ENCODE peak calls at places on chromosome 1, in ten cellular contexts. I is AG09319, U is neural progenitor cell, E is upper lobe of right lung, L is IMR-90, M is Peyer's patch, J is epithelial cell of esophagus, H is HFF-Myc, Y is astrocyte of the spinal cord, K is H9. G is an unnamed sample.

GRCh38 chr1:33680281-33680840 is 183.5 kb upstream of the HMGB4 start:
- DNase-seq in K (no peak), Y (no peak), M (no peak), J (no peak), I (no peak), L (no peak), H (no peak), E (no peak), U (no peak), G (no peak)

GRCh38 chr1:223770621-223771315 is 58.4 kb downstream of the CAPN2 start:
- DNase-seq in L (no peak), J (no peak), E (no peak), K (peak), U (no peak), M (peak), H (no peak), Y (no peak), I (no peak), G (no peak)

GRCh38 chr1:1616838-1617237 is 1.5 kb downstream of the MIB2 start:
- DNase-seq in L (no peak), E (no peak), K (no peak), H (no peak), Y (no peak), U (no peak), J (no peak), M (no peak), I (no peak), G (no peak)

GRCh38 chr1:25688390-25689119 is 72.0 kb downstream of the MAN1C1 start:
- DNase-seq in E (no peak), U (no peak), K (no peak), J (no peak), I (no peak), Y (no peak), M (no peak), H (no peak), L (peak), G (no peak)

GRCh38 chr1:23645338-23645737 is 46.3 kb upstream of the RPL11 start:
- DNase-seq in K (no peak), E (no peak), Y (no peak), U (no peak), J (no peak), H (no peak), M (no peak), L (no peak), I (no peak), G (no peak)

GRCh38 chr1:47211796-47212269 is 20.2 kb downstream of the TAL1 start:
- DNase-seq in E (no peak), K (no peak), Y (no peak), H (no peak), L (no peak), I (no peak), J (no peak), M (no peak), U (no peak), G (no peak)

GRCh38 chr1:10106241-10106640 is 73.5 kb downstream of the UBE4B start:
- DNase-seq in J (no peak), Y (no peak), L (no peak), I (no peak), U (no peak), M (no peak), H (no peak), K (no peak), E (no peak), G (no peak)

GRCh38 chr1:42944207-42944928 is 14.3 kb downstream of the SLC2A1 start:
- DNase-seq in M (no peak), L (no peak), H (no peak), Y (no peak), J (no peak), U (no peak), K (no peak), E (no peak), I (no peak), G (no peak)

GRCh38 chr1:219757890-219758289 is 145.0 kb upstream of the ZC3H11B start:
- DNase-seq in E (no peak), L (no peak), K (no peak), U (no peak), M (no peak), Y (peak), J (peak), I (no peak), H (peak), G (no peak)

GRCh38 chr1:111513410-111514020 is 10.1 kb upstream of the ADORA3 start:
- DNase-seq in I (no peak), E (no peak), H (no peak), J (no peak), M (no peak), K (no peak), L (no peak), U (no peak), Y (no peak), G (no peak)

GRCh38 chr1:67534627-67535065 is 104.4 kb upstream of the SERBP1 start:
- DNase-seq in K (no peak), H (peak), L (peak), Y (peak), U (no peak), M (no peak), E (no peak), I (no peak), J (peak), G (no peak)

GRCh38 chr1:71526824-71527223 is 446.0 kb upstream of the ZRANB2 start:
- DNase-seq in J (no peak), U (no peak), M (no peak), K (no peak), Y (no peak), H (no peak), L (no peak), I (no peak), E (no peak), G (no peak)

GRCh38 chr1:52140633-52141512 is 1.0 kb upstream of the ZFYVE9 start:
- DNase-seq in K (no peak), Y (peak), I (no peak), M (no peak), L (no peak), U (no peak), E (no peak), H (no peak), J (peak), G (no peak)

GRCh38 chr1:226064816-226065248 is 2.3 kb downstream of the H3-3A start:
- DNase-seq in I (no peak), L (peak), H (no peak), M (no peak), J (peak), U (peak), E (no peak), K (no peak), Y (peak), G (no peak)

GRCh38 chr1:100799954-100800612 is 80.5 kb downstream of the VCAM1 start:
- DNase-seq in J (no peak), L (peak), Y (peak), I (no peak), E (no peak), K (no peak), H (no peak), M (no peak), U (no peak), G (no peak)

GRCh38 chr1:189616893-189617292 is 860.8 kb downstream of the BRINP3 start:
- DNase-seq in E (no peak), Y (peak), M (no peak), L (peak), K (no peak), U (no peak), J (peak), I (no peak), H (no peak), G (no peak)

GRCh38 chr1:84156210-84156621 is 12.1 kb downstream of the PRKACB start:
- DNase-seq in L (peak), M (no peak), H (no peak), K (no peak), Y (peak), E (no peak), I (peak), U (no peak), J (peak), G (no peak)

GRCh38 chr1:114670083-114671010 is 498 bp upstream of the DENND2C start:
- DNase-seq in J (peak), M (peak), I (peak), H (peak), Y (peak), E (peak), U (peak), L (peak), K (peak), G (peak)
- TF ChIP-seq CTCF in J (no peak), M (no peak), I (no peak), H (no peak), Y (no peak), E (peak), U (no peak), L (no peak), K (no peak), G (peak)

DNA sequence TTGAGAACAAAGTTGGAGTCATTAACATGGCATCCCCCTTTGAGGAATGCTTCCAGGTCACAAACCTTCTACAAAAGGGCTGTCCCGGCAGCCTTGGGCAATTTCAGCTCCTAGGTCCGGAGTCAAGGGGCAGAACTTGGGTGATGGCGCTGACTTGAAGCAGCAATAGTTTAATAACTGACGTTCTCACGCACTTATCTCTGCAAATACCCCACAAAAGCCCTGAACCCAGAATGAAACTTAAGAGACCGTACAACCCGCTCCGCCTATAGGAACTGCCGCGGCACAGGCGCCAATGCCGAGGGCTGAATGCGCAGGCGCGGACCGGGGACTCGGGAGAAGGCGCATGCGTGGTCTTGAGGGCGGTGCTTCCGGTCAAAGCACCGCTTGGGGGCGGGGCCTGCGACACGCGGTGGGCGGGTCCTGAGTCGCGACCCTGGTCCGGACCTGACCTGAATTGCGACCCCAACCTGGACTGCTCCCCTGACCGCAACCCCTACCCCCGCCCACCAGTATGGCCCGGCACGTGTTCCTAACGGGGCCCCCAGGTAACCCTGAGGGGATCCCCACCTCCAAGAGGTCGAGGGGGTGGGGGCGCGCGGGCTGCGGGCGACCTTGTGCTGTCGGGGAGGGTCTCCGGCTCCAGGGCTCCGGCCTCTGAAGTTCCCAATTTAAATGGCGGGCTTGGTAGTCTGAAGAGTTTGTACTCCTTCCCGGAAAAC is at the start of gene NTPCR:
- DNase-seq in I (peak), J (peak), M (peak), Y (peak), U (peak), E (peak), L (peak), H (peak), K (peak), G (peak)
- TF ChIP-seq CTCF in I (peak), J (peak), M (no peak), Y (no peak), U (peak), E (peak), L (no peak), H (no peak), K (peak), G (no peak)

GRCh38 chr1:233025156-233025555 is 74.7 kb downstream of the NTPCR start:
- DNase-seq in E (no peak), J (peak), M (peak), L (peak), I (no peak), K (peak), H (no peak), Y (peak), U (peak), G (peak)
- TF ChIP-seq CTCF in E (peak), J (peak), M (no peak), L (peak), I (peak), K (peak), H (peak), Y (peak), U (peak), G (peak)

DNA sequence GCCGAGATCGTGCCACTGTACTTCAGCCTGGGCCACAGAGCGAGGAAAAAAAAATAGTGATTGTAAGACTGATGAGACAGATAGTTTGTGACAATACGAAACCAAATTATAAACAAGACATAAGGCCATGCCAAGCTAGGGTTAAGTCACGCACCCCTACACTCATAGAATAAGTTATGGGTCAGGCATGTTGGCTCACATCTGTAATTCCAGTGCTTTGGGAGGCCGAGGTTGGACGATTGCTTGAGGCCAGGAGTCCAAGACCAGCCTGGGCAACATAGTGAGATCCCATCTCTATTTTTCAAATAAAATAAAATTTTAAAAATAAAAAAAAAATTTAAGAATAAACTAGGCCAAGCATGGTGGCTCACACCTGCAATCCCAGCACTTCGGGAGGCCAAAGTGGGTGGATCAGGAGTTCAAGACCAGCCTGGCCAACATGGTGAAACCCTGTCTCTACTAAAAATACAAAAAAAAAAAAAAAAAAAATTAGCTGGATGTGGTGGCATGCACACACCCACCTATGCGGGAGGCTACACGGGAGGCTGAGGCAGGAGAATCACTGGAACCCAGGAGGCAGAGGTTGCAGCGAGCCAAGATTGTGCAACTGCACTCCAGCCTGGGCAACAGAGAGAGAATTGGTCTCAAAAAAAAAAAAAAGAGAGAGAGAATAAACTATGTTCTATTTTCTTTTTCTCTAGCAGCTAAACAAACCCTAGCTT is 50.1 kb upstream of the SPOCD1 start:
- DNase-seq in E (no peak), J (no peak), K (no peak), U (no peak), M (no peak), Y (no peak), L (no peak), I (no peak), H (no peak), G (no peak)
- TF ChIP-seq CTCF in E (no peak), J (no peak), K (no peak), U (no peak), M (no peak), Y (no peak), L (no peak), I (no peak), H (no peak), G (no peak)

DNA sequence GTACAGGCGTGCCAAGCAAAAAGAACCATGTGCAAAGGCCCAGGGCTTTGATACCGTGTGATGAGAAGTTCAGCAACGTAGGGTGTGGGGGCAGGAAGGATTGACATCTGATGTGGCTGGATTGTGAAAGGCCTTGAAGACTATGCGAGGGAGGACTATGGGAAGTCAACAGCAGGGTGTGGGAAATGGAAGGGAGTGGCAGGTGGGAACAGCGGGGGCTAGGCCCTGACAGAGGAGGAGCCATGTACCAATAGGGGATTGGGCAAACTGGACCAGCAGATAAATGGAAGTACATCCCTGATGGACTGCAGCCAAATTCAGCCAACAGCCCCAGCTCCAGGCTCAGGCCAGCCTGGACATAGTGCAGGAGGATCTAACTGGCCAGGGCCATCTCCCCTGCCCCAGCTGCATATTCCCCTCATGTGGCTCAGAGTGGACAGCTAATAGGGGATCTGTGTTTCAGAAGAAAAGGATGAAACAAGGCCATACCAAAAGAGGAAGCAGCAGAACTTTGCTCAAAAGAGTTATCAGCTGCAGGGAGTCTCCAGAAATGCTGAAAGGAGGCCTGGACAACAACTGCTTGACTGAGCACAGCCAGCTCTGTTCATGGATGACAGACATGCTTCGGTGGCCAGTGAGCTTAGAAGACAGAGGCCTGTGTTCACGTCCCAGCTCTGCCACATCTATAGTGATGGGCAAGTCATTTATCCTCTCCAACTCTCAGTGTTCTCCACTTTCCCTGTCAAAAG is 140.2 kb upstream of the SGIP1 start:
- DNase-seq in H (no peak), J (no peak), U (no peak), L (no peak), K (no peak), E (peak), M (no peak), Y (no peak), I (no peak), G (no peak)
- TF ChIP-seq CTCF in H (no peak), J (no peak), U (no peak), L (no peak), K (no peak), E (no peak), M (no peak), Y (no peak), I (no peak), G (no peak)

G was measured in glutamatergic neuron.